ENCODE peak calls at places on chromosomes 13 and 19, in six cellular contexts. J is A549, V is cardiac fibroblast, Q is AG10803, K is fibroblast of lung, Y is tibial nerve. I is an unnamed sample.

GRCh38 chr13:107824636-107825035 is 390.7 kb downstream of the LIG4 start:
- DNase-seq in Q (no peak), K (no peak), V (no peak), Y (no peak), J (no peak), I (no peak)

GRCh38 chr19:29001922-29002247 is 211.1 kb downstream of the UQCRFS1 start:
- DNase-seq in K (no peak), V (no peak), Q (peak), Y (no peak), J (no peak), I (no peak)

GRCh38 chr13:86870388-86870966 is 800.7 kb upstream of the SLITRK5 start:
- DNase-seq in Q (peak), Y (no peak), K (no peak), J (no peak), V (peak), I (no peak)

GRCh38 chr13:33649212-33649917 is 168.6 kb upstream of the RFC3 start:
- DNase-seq in J (no peak), Y (no peak), V (peak), Q (no peak), K (peak), I (no peak)

GRCh38 chr13:65416784-65417183 is 1813.4 kb downstream of the PCDH9 start:
- DNase-seq in Q (no peak), V (no peak), K (no peak), J (no peak), Y (no peak), I (no peak)

GRCh38 chr19:18304496-18305312 is 18.2 kb downstream of the LSM4 start:
- DNase-seq in Q (peak), J (no peak), K (peak), Y (peak), V (peak), I (peak)

GRCh38 chr13:35839746-35840273 is 291.4 kb downstream of the DCLK1 start:
- DNase-seq in V (no peak), Y (no peak), Q (no peak), J (no peak), K (no peak), I (no peak)

GRCh38 chr19:29676586-29676985 is 11.3 kb downstream of the PLEKHF1 start:
- DNase-seq in Q (no peak), Y (no peak), V (no peak), K (no peak), J (no peak), I (no peak)

GRCh38 chr19:18612772-18613588 is at the start of gene TMEM59L:
- DNase-seq in V (no peak), Y (no peak), J (no peak), K (no peak), Q (no peak), I (peak)

GRCh38 chr19:53422551-53422950 is 9.2 kb upstream of the ZNF761 start:
- DNase-seq in V (no peak), J (no peak), Y (no peak), K (no peak), Q (no peak), I (no peak)

GRCh38 chr19:42394751-42395150 is 4.7 kb upstream of the CNFN start:
- DNase-seq in K (no peak), J (no peak), Y (no peak), Q (no peak), V (peak), I (no peak)

GRCh38 chr13:103203750-103204330 is 137.6 kb upstream of the SLC10A2 start:
- DNase-seq in K (no peak), Q (no peak), V (no peak), Y (no peak), J (no peak), I (no peak)

GRCh38 chr19:18895828-18896341 is at the start of gene CERS1:
- DNase-seq in Y (no peak), J (peak), V (no peak), Q (no peak), K (peak), I (peak)

GRCh38 chr19:33781536-33781935 is 15.1 kb upstream of the KCTD15 start:
- DNase-seq in K (no peak), Y (no peak), Q (no peak), J (no peak), V (no peak), I (no peak)

GRCh38 chr13:60143775-60144174 is 20.0 kb downstream of the DIAPH3 start:
- DNase-seq in Q (no peak), Y (no peak), V (peak), K (peak), J (no peak), I (no peak)

GRCh38 chr13:27005556-27005955 is 166.1 kb downstream of the USP12 start:
- DNase-seq in K (peak), Q (peak), J (no peak), Y (no peak), V (no peak), I (no peak)

GRCh38 chr13:60028021-60028420 is 135.7 kb downstream of the DIAPH3 start:
- DNase-seq in Q (no peak), V (no peak), K (no peak), Y (no peak), J (no peak), I (no peak)

GRCh38 chr13:82627183-82627582 is 1255.1 kb downstream of the SLITRK1 start:
- DNase-seq in Q (no peak), J (no peak), K (peak), Y (no peak), V (peak), I (no peak)

GRCh38 chr19:30546332-30546731 is 174.1 kb downstream of the ZNF536 start:
- DNase-seq in Y (no peak), K (no peak), J (no peak), V (no peak), Q (no peak), I (no peak)

GRCh38 chr19:15316498-15316897 is 15.8 kb downstream of the BRD4 start:
- DNase-seq in V (peak), J (no peak), Q (peak), Y (no peak), K (peak), I (no peak)

GRCh38 chr19:2095338-2095938 is 688 bp downstream of the MOB3A start:
- DNase-seq in Y (no peak), Q (no peak), K (no peak), J (no peak), V (no peak), I (no peak)

GRCh38 chr19:5993516-5994406 is 15.8 kb upstream of the RANBP3 start:
- DNase-seq in Q (peak), V (no peak), Y (no peak), K (no peak), J (no peak), I (peak)

GRCh38 chr19:2050349-2050990 is 574 bp downstream of the MKNK2 start:
- DNase-seq in Q (no peak), V (no peak), J (no peak), K (no peak), Y (no peak), I (no peak)

GRCh38 chr13:40330950-40331349 is 335.5 kb downstream of the FOXO1 start:
- DNase-seq in V (no peak), J (no peak), K (no peak), Y (no peak), Q (no peak), I (no peak)

GRCh38 chr19:888615-889385 is 4.2 kb downstream of the MED16 start:
- DNase-seq in Q (no peak), Y (no peak), K (no peak), J (no peak), V (no peak), I (no peak)

GRCh38 chr19:51798127-51798526 is 3.2 kb downstream of the FPR3 start:
- DNase-seq in Q (no peak), Y (no peak), J (no peak), V (no peak), K (no peak), I (no peak)

GRCh38 chr19:29379257-29379986 is 146.4 kb upstream of the VSTM2B start:
- DNase-seq in J (no peak), V (no peak), Y (peak), Q (no peak), K (no peak), I (no peak)

GRCh38 chr13:21124853-21125252 is 51.5 kb downstream of the SKA3 start:
- DNase-seq in Q (peak), J (no peak), Y (no peak), V (peak), K (peak), I (peak)

GRCh38 chr13:36154567-36155231 is 23.5 kb upstream of the DCLK1 start:
- DNase-seq in Y (no peak), Q (no peak), J (no peak), K (peak), V (peak), I (no peak)

GRCh38 chr13:95447766-95448165 is 104.8 kb upstream of the CLDN10 start:
- DNase-seq in V (no peak), J (no peak), Q (no peak), Y (no peak), K (no peak), I (no peak)

GRCh38 chr19:17679526-17680234 is 8.5 kb downstream of the UNC13A start:
- DNase-seq in J (no peak), Y (no peak), K (no peak), V (no peak), Q (no peak), I (no peak)

GRCh38 chr13:48319458-48320395 is 16.2 kb downstream of the RB1 start:
- DNase-seq in K (no peak), V (no peak), Y (no peak), J (no peak), Q (no peak), I (no peak)

GRCh38 chr13:44843403-44843802 is 145.9 kb downstream of the NUFIP1 start:
- DNase-seq in Y (no peak), K (peak), Q (peak), V (peak), J (no peak), I (no peak)

GRCh38 chr13:60164490-60164889 is 762 bp upstream of the DIAPH3 start:
- DNase-seq in V (peak), Y (no peak), K (peak), J (no peak), Q (peak), I (no peak)

GRCh38 chr13:103081435-103081834 is 15.2 kb upstream of the SLC10A2 start:
- DNase-seq in K (no peak), Y (no peak), J (no peak), Q (no peak), V (no peak), I (no peak)

GRCh38 chr19:14410054-14410774 is 8.9 kb downstream of the DDX39A start:
- DNase-seq in J (no peak), V (no peak), K (no peak), Y (no peak), Q (no peak), I (no peak)

GRCh38 chr19:58572818-58573657 is at the start of gene MZF1:
- DNase-seq in Q (peak), J (peak), K (peak), Y (peak), V (peak), I (peak)

GRCh38 chr19:47264629-47265028 is 8.3 kb downstream of the CCDC9 start:
- DNase-seq in V (no peak), K (no peak), Q (no peak), J (no peak), Y (no peak), I (no peak)

GRCh38 chr13:73849292-73849691 is 284.9 kb downstream of the KLF12 start:
- DNase-seq in K (peak), V (peak), J (peak), Y (no peak), Q (peak), I (peak)
- TF ChIP-seq CTCF in K (peak), V (peak), J (peak), Y (no peak), Q (peak), I (peak)

GRCh38 chr19:40341601-40342482 is 6.4 kb downstream of the C19orf47 start:
- DNase-seq in J (no peak), Y (no peak), V (no peak), Q (peak), K (no peak), I (no peak)
- H3K4me3 ChIP-seq in J (no peak), Y (no peak), V (no peak), Q (no peak), K (no peak), I (no peak)

GRCh38 chr19:35021016-35021415 is 9.3 kb upstream of the SCN1B start:
- DNase-seq in V (no peak), Q (no peak), K (no peak), J (no peak), Y (no peak), I (no peak)
- TF ChIP-seq CTCF in V (no peak), Q (no peak), K (no peak), J (no peak), Y (no peak), I (no peak)

DNA sequence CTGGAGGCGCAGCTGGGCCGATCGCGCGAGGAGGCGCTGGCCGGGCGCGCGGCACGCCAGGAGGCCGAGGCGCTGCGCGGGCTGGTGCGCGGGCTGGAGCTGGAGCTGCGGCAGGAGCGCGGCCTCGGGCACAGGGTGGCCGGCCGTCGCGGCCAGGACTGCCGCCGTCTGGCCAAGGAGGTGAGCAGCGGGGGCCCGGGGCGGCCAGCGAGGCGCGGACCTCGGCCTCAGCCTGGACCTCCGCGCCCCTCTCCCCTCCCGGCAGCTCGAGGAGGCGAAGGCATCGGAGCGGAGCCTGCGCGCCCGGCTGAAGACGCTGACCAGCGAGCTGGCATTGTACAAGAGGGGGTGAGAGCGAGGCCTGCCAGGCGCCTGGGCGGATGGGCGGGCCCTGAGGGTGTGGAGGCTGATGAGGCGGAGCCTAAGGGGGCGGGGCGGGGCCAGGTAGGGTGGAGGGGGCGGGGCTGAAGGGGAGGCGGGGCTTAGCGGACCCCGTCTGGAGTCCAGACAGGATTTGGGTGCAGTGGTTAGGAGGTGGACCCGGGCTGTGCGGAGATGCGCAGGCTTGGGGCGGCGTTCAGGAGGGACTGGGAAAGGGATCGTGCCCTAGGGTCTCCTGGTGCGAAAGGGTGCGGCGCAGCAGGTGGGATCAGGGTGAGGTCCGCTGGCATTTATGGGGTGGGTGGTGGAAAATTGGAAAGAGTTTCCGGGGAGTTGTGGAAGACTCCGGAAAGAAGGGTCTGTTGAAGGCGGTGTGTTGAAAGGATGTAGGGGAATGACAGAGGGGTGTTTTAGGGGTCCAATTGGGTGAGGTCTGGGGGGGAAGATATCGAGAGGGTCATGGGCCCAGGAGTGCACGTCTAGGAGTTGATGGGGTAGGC is 7.5 kb downstream of the PGLYRP1 start:
- DNase-seq in J (peak), Q (peak), V (no peak), K (peak), Y (no peak), I (peak)
- H3K4me3 ChIP-seq in J (peak), Q (no peak), V (no peak), K (no peak), Y (peak), I (peak)

DNA sequence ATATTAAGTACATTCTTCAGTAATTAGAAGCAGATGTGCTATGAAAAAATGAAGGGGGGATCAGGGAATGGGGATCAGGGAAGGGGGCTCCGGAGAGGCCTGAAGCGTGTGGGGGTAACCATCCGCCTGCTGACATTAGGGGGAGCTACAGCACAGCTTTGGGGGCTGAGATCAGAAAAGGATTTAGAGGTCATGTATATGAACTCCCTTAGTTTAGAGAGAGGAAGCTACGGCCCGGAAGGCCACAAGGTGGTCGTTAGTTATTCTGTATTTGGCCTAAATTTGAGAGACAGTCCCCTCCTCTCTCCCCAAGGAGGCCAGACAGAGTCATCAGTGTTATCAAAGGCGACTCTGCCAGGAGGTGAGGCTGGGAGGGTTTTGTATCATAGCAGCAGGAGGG is 99.0 kb downstream of the TM9SF2 start:
- DNase-seq in Q (no peak), J (no peak), K (no peak), V (no peak), Y (no peak), I (no peak)
- TF ChIP-seq CTCF in Q (no peak), J (peak), K (no peak), V (no peak), Y (no peak), I (peak)

DNA sequence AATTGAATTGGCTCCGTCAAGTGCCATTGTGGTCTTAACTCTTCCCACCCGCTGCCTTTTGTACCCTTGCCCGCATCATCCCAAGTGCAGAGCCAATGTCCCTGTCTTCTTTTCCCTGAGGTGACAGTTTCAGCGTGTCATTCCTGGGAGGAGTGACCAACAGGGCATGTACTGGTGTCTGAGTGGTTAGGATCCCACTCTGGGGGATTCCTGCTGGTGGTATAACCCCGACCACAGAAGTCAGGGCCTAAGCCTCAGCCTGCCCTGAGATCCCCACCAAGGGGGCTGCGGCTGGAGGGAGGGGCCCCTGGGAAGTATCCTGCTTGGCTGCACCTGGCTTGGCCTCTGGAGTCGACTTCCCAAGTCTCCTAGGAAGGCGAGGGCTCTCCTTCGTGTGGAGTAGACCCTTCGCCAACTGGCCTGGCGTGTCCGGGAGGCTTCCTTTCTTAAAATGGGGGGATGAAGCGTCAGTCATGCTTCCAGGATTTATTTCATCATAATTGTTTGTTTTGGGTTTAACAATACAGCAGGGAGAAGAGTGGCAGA is 40.6 kb downstream of the NFIX start:
- DNase-seq in K (no peak), Y (no peak), J (no peak), Q (no peak), V (no peak), I (no peak)
- H3K4me3 ChIP-seq in K (no peak), Y (no peak), J (no peak), Q (no peak), V (no peak), I (no peak)

GRCh38 chr19:50661675-50662441 is 12.6 kb downstream of the C19orf81 start:
- DNase-seq in Q (no peak), J (no peak), V (no peak), K (no peak), Y (no peak), I (no peak)

GRCh38 chr19:50664204-50664603 is 15.0 kb downstream of the C19orf81 start:
- DNase-seq in K (no peak), V (no peak), Q (no peak), J (no peak), Y (no peak), I (no peak)

GRCh38 chr19:50662442-50663279 is 13.4 kb downstream of the C19orf81 start:
- DNase-seq in Y (no peak), Q (no peak), J (no peak), K (no peak), V (no peak), I (no peak)

GRCh38 chr19:50661087-50661486 is 11.8 kb downstream of the C19orf81 start:
- DNase-seq in V (no peak), Q (no peak), Y (no peak), K (no peak), J (no peak), I (no peak)

DNA sequence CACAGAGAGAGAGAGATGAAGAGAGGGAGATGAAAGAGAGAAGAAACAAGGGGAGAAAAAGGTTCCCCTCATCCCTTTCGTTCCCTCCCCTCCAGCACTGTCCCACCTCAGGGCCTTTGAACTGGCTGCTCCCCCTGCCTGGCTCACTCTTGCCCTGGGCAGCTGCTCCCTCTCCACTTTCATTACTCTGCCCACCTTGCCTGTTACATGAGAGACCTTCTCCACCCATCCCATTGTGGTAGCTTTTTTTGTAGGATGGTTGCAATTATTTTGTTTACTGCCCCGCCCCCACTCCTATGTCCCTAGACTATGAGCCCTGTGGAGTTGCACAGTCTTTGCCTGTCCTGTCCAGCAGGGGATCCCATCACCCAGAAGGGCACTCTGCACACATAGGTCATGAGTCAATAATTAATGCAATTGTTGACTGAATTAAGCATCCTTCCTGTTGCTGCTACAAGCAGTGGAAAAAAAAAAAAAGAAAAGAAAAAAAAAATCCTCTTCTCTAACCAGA is 14.1 kb downstream of the C19orf81 start:
- DNase-seq in J (peak), V (no peak), Y (no peak), Q (no peak), K (no peak), I (peak)
- TF ChIP-seq CTCF in J (peak), V (peak), Y (no peak), Q (peak), K (no peak), I (peak)